ENCODE peak calls at places on chromosomes 2 and 18, in ten cellular contexts. V is ovary, X is endodermal cell, C is GM12865, S is Caco-2, L is A549, E is GM23338, P is PC-9, J is foreskin fibroblast, F is PC-3. B is an unnamed sample.

GRCh38 chr2:156343096-156343939 is 10.8 kb upstream of the NR4A2 start:
- DNase-seq in V (no peak), X (no peak), C (no peak), S (no peak), L (no peak), E (no peak), P (no peak), J (no peak), F (peak), B (no peak)

GRCh38 chr18:7626922-7627440 is 59.9 kb downstream of the PTPRM start:
- DNase-seq in V (no peak), X (peak), C (no peak), S (peak), L (peak), E (peak), P (peak), J (peak), F (peak), B (no peak)

GRCh38 chr2:29059612-29060011 is 14.7 kb downstream of the PCARE start:
- DNase-seq in V (no peak), X (no peak), C (no peak), S (no peak), L (no peak), E (no peak), P (no peak), J (no peak), F (peak), B (no peak)

GRCh38 chr2:24329700-24330099 is 30.6 kb downstream of the ITSN2 start:
- DNase-seq in V (no peak), X (no peak), C (peak), S (no peak), L (no peak), E (no peak), P (no peak), J (no peak), F (no peak), B (no peak)

GRCh38 chr2:159635006-159635746 is 18.8 kb upstream of the BAZ2B start:
- DNase-seq in V (no peak), X (no peak), C (no peak), S (no peak), L (no peak), E (no peak), P (no peak), J (no peak), F (no peak), B (peak)

GRCh38 chr2:72914226-72915075 is 2.9 kb upstream of the EMX1 start:
- DNase-seq in V (no peak), X (peak), C (no peak), S (no peak), L (no peak), E (peak), P (no peak), J (no peak), F (no peak), B (no peak)

GRCh38 chr2:33166287-33166881 is 219.6 kb downstream of the LTBP1 start:
- DNase-seq in V (no peak), X (no peak), C (no peak), S (no peak), L (no peak), E (no peak), P (no peak), J (peak), F (no peak), B (peak)

GRCh38 chr2:197273485-197273884 is 37.1 kb downstream of the ANKRD44 start:
- DNase-seq in V (no peak), X (no peak), C (no peak), S (no peak), L (no peak), E (no peak), P (no peak), J (no peak), F (no peak), B (no peak)

GRCh38 chr2:96251721-96252292 is 14.0 kb downstream of the TMEM127 start:
- DNase-seq in V (peak), X (peak), C (peak), S (peak), L (peak), E (peak), P (peak), J (peak), F (peak), B (peak)

GRCh38 chr2:23651187-23651983 is 266.4 kb downstream of the KLHL29 start:
- DNase-seq in V (no peak), X (no peak), C (no peak), S (no peak), L (no peak), E (no peak), P (peak), J (peak), F (peak), B (peak)

GRCh38 chr18:3392467-3392855 is 57.5 kb upstream of the TGIF1 start:
- DNase-seq in V (no peak), X (no peak), C (no peak), S (no peak), L (no peak), E (peak), P (no peak), J (no peak), F (no peak), B (no peak)

GRCh38 chr2:128602699-128603101 is 284.0 kb upstream of the HS6ST1 start:
- DNase-seq in V (no peak), X (no peak), C (no peak), S (peak), L (no peak), E (no peak), P (no peak), J (no peak), F (no peak), B (no peak)

GRCh38 chr2:214193943-214194342 is 216.9 kb upstream of the VWC2L start:
- DNase-seq in V (no peak), X (no peak), C (no peak), S (no peak), L (no peak), E (no peak), P (no peak), J (peak), F (peak), B (no peak)

GRCh38 chr2:72108121-72108520 is 39.5 kb downstream of the CYP26B1 start:
- DNase-seq in V (no peak), X (no peak), C (no peak), S (no peak), L (no peak), E (no peak), P (no peak), J (no peak), F (peak), B (peak)

GRCh38 chr18:33316146-33316587 is 124.4 kb downstream of the CCDC178 start:
- DNase-seq in V (no peak), X (peak), C (no peak), S (no peak), L (no peak), E (peak), P (no peak), J (no peak), F (no peak), B (no peak)

GRCh38 chr2:14524041-14524802 is 108.3 kb upstream of the LRATD1 start:
- DNase-seq in V (no peak), X (no peak), C (no peak), S (no peak), L (no peak), E (no peak), P (peak), J (peak), F (peak), B (no peak)

GRCh38 chr2:217756375-217757107 is 246.3 kb downstream of the TNS1 start:
- DNase-seq in V (peak), X (peak), C (peak), S (no peak), L (peak), E (peak), P (peak), J (peak), F (peak), B (peak)

GRCh38 chr2:120395686-120396518 is 50.0 kb downstream of the INHBB start:
- DNase-seq in V (no peak), X (peak), C (no peak), S (no peak), L (no peak), E (no peak), P (peak), J (no peak), F (peak), B (peak)

GRCh38 chr2:225041210-225041870 is 928 bp downstream of the DOCK10 start:
- DNase-seq in V (no peak), X (peak), C (peak), S (no peak), L (peak), E (peak), P (peak), J (peak), F (peak), B (peak)

GRCh38 chr2:151632993-151633592 is 101.2 kb downstream of the NEB start:
- DNase-seq in V (no peak), X (no peak), C (peak), S (no peak), L (no peak), E (peak), P (no peak), J (peak), F (peak), B (no peak)

GRCh38 chr18:9017900-9018217 is 84.6 kb upstream of the NDUFV2 start:
- DNase-seq in V (no peak), X (no peak), C (no peak), S (no peak), L (no peak), E (no peak), P (no peak), J (peak), F (peak), B (no peak)

GRCh38 chr18:8477615-8478014 is 131.6 kb upstream of the RAB12 start:
- DNase-seq in V (no peak), X (no peak), C (no peak), S (no peak), L (no peak), E (no peak), P (no peak), J (no peak), F (no peak), B (no peak)

GRCh38 chr2:120661551-120661950 is 74.1 kb upstream of the GLI2 start:
- DNase-seq in V (peak), X (peak), C (no peak), S (no peak), L (no peak), E (peak), P (no peak), J (peak), F (no peak), B (peak)

GRCh38 chr2:230925879-230926765 is 1.1 kb upstream of the GPR55 start:
- DNase-seq in V (no peak), X (peak), C (peak), S (no peak), L (no peak), E (no peak), P (no peak), J (no peak), F (no peak), B (no peak)

GRCh38 chr2:121285077-121285449 is at the start of gene TFCP2L1:
- DNase-seq in V (no peak), X (peak), C (no peak), S (peak), L (peak), E (peak), P (peak), J (peak), F (peak), B (peak)

GRCh38 chr2:36812196-36812595 is 115.7 kb downstream of the VIT start:
- DNase-seq in V (no peak), X (peak), C (no peak), S (no peak), L (peak), E (peak), P (peak), J (no peak), F (peak), B (no peak)

GRCh38 chr2:182887753-182888415 is 21.4 kb upstream of the FRZB start:
- DNase-seq in V (no peak), X (no peak), C (peak), S (no peak), L (no peak), E (no peak), P (no peak), J (no peak), F (no peak), B (no peak)

GRCh38 chr2:109475531-109476210 is 138.1 kb downstream of the SEPTIN10 start:
- DNase-seq in V (no peak), X (no peak), C (peak), S (no peak), L (no peak), E (no peak), P (no peak), J (peak), F (peak), B (peak)

GRCh38 chr18:56391933-56392590 is 246.3 kb downstream of the TXNL1 start:
- DNase-seq in V (no peak), X (no peak), C (no peak), S (no peak), L (no peak), E (no peak), P (no peak), J (no peak), F (no peak), B (no peak)

GRCh38 chr2:135494503-135494902 is 36.5 kb downstream of the ZRANB3 start:
- DNase-seq in V (no peak), X (no peak), C (no peak), S (no peak), L (no peak), E (no peak), P (no peak), J (peak), F (no peak), B (peak)

GRCh38 chr18:7202119-7202680 is 28.7 kb upstream of the LRRC30 start:
- DNase-seq in V (no peak), X (no peak), C (no peak), S (no peak), L (no peak), E (no peak), P (no peak), J (no peak), F (no peak), B (no peak)

GRCh38 chr2:133673570-133673969 is 105.3 kb upstream of the NCKAP5 start:
- DNase-seq in V (no peak), X (no peak), C (no peak), S (no peak), L (no peak), E (no peak), P (no peak), J (no peak), F (no peak), B (no peak)

GRCh38 chr18:76518543-76519155 is 23.6 kb upstream of the ZNF516 start:
- DNase-seq in V (peak), X (peak), C (peak), S (no peak), L (no peak), E (peak), P (no peak), J (peak), F (no peak), B (peak)

GRCh38 chr18:76514573-76514972 is 19.5 kb upstream of the ZNF516 start:
- DNase-seq in V (no peak), X (no peak), C (no peak), S (no peak), L (no peak), E (no peak), P (no peak), J (no peak), F (no peak), B (no peak)

GRCh38 chr18:76519156-76519549 is 24.1 kb upstream of the ZNF516 start:
- DNase-seq in V (no peak), X (peak), C (no peak), S (no peak), L (no peak), E (peak), P (no peak), J (peak), F (no peak), B (peak)

GRCh38 chr18:76521367-76521766 is 26.3 kb upstream of the ZNF516 start:
- DNase-seq in V (no peak), X (no peak), C (no peak), S (no peak), L (no peak), E (peak), P (no peak), J (no peak), F (no peak), B (peak)

DNA sequence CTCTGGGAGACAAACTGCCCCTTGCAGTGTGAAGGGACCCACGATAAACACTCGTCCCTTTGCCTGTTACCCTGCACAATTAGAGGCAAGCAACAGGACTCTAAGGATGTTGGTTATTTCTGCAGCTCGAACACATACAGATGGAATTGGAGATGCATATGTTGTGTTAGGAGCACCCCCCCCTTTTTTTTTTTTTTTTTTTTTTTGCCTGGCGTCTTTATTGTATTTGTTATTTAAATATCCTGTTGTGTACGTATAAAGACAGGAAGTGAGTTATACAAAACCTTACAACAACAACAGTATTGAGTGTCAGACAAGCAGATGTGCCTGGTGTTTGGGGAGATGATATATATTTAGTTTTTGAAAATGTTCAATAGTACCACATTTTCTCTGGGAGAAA is 23.0 kb upstream of the ZNF516 start:
- DNase-seq in V (no peak), X (no peak), C (no peak), S (no peak), L (no peak), E (peak), P (no peak), J (no peak), F (no peak), B (no peak)
- H3K4me3 ChIP-seq in V (peak), X (peak), C (peak), S (no peak), L (no peak), E (peak), P (no peak), J (peak), F (no peak), B (no peak)

GRCh38 chr2:238133499-238134392 is 4.7 kb upstream of the KLHL30 start:
- DNase-seq in V (no peak), X (no peak), C (no peak), S (no peak), L (peak), E (no peak), P (no peak), J (no peak), F (peak), B (no peak)
- TF ChIP-seq CTCF in V (no peak), X (peak), C (no peak), S (no peak), L (no peak), E (no peak), P (no peak), J (no peak), F (no peak), B (no peak)

GRCh38 chr2:238785528-238785860 is 62.4 kb upstream of the TWIST2 start:
- DNase-seq in V (no peak), X (no peak), C (no peak), S (no peak), L (no peak), E (no peak), P (no peak), J (peak), F (no peak), B (no peak)

GRCh38 chr2:238784671-238785527 is 63.0 kb upstream of the TWIST2 start:
- DNase-seq in V (peak), X (peak), C (peak), S (peak), L (peak), E (peak), P (peak), J (peak), F (peak), B (no peak)

GRCh38 chr2:238787507-238787906 is 60.4 kb upstream of the TWIST2 start:
- DNase-seq in V (no peak), X (no peak), C (no peak), S (no peak), L (no peak), E (no peak), P (no peak), J (peak), F (no peak), B (no peak)

GRCh38 chr2:238786379-238786778 is 61.5 kb upstream of the TWIST2 start:
- DNase-seq in V (no peak), X (no peak), C (no peak), S (no peak), L (no peak), E (no peak), P (no peak), J (peak), F (no peak), B (no peak)

DNA sequence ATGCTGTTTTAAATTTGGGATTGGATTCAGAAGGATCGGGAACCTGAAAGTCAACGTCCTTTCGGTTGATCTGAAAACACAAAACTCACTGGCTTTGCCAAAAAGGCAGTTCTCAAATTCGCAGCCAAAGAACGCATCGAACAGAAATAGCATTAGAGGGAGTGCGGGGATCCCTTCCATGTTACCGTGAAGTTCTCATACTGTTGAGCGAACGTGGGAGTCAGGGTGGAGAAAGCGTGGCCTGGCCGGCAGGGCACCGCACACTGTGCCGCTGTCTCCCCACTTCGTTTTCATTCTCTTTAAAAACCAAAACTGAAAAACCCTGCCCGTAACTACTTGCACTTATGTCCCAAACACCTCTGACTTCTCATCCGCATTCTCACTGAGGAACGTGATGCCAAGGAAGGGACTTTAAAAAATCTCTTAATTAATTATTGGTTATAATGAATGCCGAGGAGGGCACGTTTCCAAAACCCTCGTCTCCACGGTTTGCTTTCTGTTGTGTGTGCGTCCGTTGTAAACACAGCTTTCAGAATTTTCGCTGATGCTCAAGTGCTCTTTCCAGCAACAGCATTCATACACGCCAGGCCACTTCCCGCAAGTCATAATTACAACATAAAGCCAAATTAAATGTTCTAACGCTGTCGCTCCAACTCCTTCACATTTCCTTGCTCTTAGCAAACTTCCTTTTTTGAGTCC is 60.9 kb upstream of the TWIST2 start:
- DNase-seq in V (no peak), X (no peak), C (no peak), S (no peak), L (no peak), E (no peak), P (no peak), J (peak), F (no peak), B (no peak)
- H3K4me3 ChIP-seq in V (no peak), X (no peak), C (no peak), S (no peak), L (no peak), E (no peak), P (no peak), J (peak), F (no peak), B (no peak)

GRCh38 chr2:240556553-240557100 is 1.2 kb downstream of the ANKMY1 start:
- DNase-seq in V (peak), X (peak), C (peak), S (peak), L (peak), E (peak), P (no peak), J (peak), F (peak), B (peak)
- TF ChIP-seq CTCF in V (no peak), X (peak), C (peak), S (no peak), L (peak), E (peak), P (peak), J (peak), F (peak), B (peak)

GRCh38 chr2:70766357-70767093 is 1.5 kb downstream of the ADD2 start:
- DNase-seq in V (no peak), X (no peak), C (no peak), S (no peak), L (no peak), E (no peak), P (no peak), J (no peak), F (no peak), B (no peak)
- H3K4me3 ChIP-seq in V (no peak), X (peak), C (no peak), S (no peak), L (peak), E (peak), P (no peak), J (no peak), F (peak), B (peak)

DNA sequence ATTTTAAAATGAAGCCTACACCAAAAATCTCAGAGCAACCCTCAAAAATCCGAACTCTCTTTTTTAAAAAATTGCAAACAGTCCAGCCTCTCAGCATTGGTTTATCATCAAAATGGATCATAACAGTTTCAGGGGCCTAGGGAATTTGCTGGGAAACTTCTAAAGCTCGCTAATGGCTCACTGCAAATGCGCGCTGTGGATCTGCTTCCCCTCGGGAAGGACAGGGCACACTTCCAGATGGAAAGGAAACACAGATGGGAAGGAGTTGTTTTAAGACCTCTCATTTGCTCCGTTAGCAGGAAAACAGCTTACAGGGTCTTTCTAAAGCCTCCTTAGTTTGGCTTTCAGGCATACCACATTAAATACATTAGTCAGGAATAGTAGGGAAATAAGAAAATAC is 27.2 kb downstream of the FECH start:
- DNase-seq in V (no peak), X (no peak), C (no peak), S (no peak), L (no peak), E (no peak), P (no peak), J (peak), F (no peak), B (no peak)
- TF ChIP-seq CTCF in V (no peak), X (no peak), C (no peak), S (no peak), L (no peak), E (no peak), P (no peak), J (no peak), F (no peak), B (no peak)

B was measured in cardiac muscle cell.